ENCODE peak calls at places on chromosomes 7 and 10, in five cellular contexts. T is cardiac muscle cell, C is fibroblast of the aortic adventitia, X is brain microvascular endothelial cell, J is epithelial cell of proximal tubule. S is an unnamed sample.

GRCh38 chr7:73971315-73971700 is 56.7 kb upstream of the ELN start:
- DNase-seq in T (no peak), J (no peak), C (no peak), X (no peak), S (no peak)

GRCh38 chr7:40493609-40494041 is 358.8 kb downstream of the SUGCT start:
- DNase-seq in J (no peak), C (no peak), T (no peak), X (peak), S (no peak)

GRCh38 chr10:103842605-103843004 is 12.8 kb downstream of the SH3PXD2A start:
- DNase-seq in T (no peak), X (no peak), J (no peak), C (no peak), S (no peak)

GRCh38 chr10:73774637-73775036 is 7.2 kb upstream of the CHCHD1 start:
- DNase-seq in C (peak), X (no peak), J (no peak), T (peak), S (no peak)

GRCh38 chr7:141785711-141786552 is 4.1 kb upstream of the TAS2R5 start:
- DNase-seq in C (peak), X (peak), T (peak), J (peak), S (no peak)

GRCh38 chr7:157281221-157281998 is 55.4 kb upstream of the DNAJB6 start:
- DNase-seq in C (no peak), J (no peak), X (no peak), T (no peak), S (no peak)

GRCh38 chr7:18610331-18610948 is 114.9 kb downstream of the HDAC9 start:
- DNase-seq in T (peak), C (peak), J (no peak), X (peak), S (no peak)

GRCh38 chr10:3624367-3624766 is 160.6 kb downstream of the KLF6 start:
- DNase-seq in C (peak), X (peak), J (no peak), T (no peak), S (no peak)

GRCh38 chr7:20651960-20652544 is 36.6 kb downstream of the ABCB5 start:
- DNase-seq in J (no peak), C (peak), T (peak), X (peak), S (no peak)

GRCh38 chr7:100894860-100895700 is 608 bp downstream of the ACHE start:
- DNase-seq in T (peak), X (no peak), J (no peak), C (no peak), S (peak)

GRCh38 chr10:60304832-60305231 is 84.8 kb downstream of the ANK3 start:
- DNase-seq in C (no peak), X (no peak), T (no peak), J (no peak), S (no peak)

GRCh38 chr7:70693690-70694356 is 438.1 kb upstream of the GALNT17 start:
- DNase-seq in C (peak), X (peak), J (no peak), T (peak), S (peak)

GRCh38 chr7:113321201-113321600 is 202.8 kb upstream of the SMIM30 start:
- DNase-seq in T (no peak), J (no peak), X (peak), C (no peak), S (no peak)

GRCh38 chr7:70489808-70490207 is 642.1 kb upstream of the GALNT17 start:
- DNase-seq in T (no peak), C (peak), X (no peak), J (no peak), S (no peak)

GRCh38 chr10:32017044-32017443 is 39.2 kb downstream of the KIF5B start:
- DNase-seq in T (no peak), X (no peak), J (no peak), C (no peak), S (no peak)
- TF ChIP-seq CTCF in T (no peak), X (no peak), J (no peak), C (no peak), S (no peak)

DNA sequence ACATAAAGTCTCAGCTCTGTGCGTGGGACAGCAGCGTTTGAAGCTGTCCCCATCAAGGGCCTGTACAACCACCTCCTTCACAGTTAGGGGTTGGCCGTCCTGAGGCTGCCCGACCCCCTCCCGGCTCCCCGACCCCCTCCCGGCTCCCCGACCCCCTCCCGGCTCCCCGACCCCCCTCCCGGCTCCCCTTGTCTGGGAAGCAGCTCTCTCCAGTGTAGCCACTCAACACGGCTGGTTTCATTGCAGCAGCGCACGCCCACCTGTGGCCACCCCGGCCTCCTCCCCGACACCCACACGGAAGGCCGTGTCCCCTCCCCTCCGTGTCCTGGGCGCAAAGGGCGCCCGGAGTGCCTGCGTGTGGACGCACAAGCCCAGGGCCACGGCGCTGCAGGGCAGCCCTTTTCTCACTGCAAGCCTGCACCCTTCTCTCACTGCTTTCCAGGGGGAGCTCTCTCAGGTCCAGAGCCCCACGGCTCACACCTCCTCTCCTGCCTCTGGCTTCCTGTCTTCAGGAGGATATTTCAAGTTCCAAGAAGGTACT is 20.9 kb upstream of the FAM20C start:
- DNase-seq in J (no peak), X (no peak), C (no peak), T (no peak), S (peak)
- TF ChIP-seq CTCF in J (peak), X (peak), C (no peak), T (no peak), S (no peak)

GRCh38 chr7:99324559-99324958 is 1.1 kb upstream of the ARPC1A start:
- DNase-seq in X (no peak), J (no peak), T (no peak), C (no peak), S (no peak)

GRCh38 chr7:99326408-99326782 is 697 bp downstream of the ARPC1A start:
- DNase-seq in X (no peak), J (no peak), C (no peak), T (no peak), S (no peak)

GRCh38 chr7:99331002-99331401 is 5.3 kb downstream of the ARPC1A start:
- DNase-seq in J (no peak), T (no peak), X (peak), C (no peak), S (no peak)

GRCh38 chr7:99324966-99325596 is 617 bp upstream of the ARPC1A start:
- DNase-seq in X (no peak), C (no peak), T (no peak), J (no peak), S (no peak)

DNA sequence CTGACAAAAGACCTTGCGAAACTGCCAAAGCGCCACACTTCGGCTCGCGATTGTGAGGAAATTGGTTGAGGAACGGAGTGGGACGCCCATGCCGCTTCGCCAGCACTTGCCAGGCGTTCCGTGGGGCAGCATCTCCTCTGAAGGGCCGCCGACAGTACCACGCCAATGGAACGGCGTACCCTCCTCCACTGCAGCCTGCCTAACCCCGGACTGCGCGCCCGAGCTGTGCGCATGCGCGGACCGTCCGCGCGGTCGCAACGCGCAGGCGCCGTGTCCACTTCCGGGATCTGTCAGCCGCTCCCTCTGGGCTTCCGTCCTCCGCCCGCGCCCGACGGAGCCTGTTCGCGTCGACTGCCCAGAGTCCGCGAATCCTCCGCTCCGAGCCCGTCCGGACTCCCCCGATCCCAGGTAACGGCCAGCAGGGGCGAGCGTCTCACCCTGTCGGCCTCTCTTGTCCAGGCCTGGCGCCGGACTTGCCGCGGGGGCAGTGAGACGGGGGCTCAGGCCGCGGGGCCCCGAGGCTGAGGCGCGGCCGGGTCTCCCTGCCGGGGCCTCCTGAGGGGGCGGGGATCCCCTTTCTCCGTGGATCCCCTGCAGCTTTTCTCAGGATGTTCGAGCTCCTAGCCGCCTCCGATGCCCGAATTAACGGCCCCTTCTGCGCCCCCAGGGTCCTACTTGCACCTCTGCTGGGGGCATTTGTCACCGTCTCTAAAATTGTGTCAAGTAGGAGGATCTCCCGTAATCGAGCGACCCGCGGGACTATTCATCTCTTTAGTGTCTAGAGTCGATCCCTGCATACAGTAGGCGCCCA is at the start of gene ARPC1A:
- DNase-seq in T (peak), X (peak), C (peak), J (peak), S (peak)
- TF ChIP-seq CTCF in T (peak), X (peak), C (peak), J (peak), S (peak)

GRCh38 chr10:15370741-15371701 is at the start of gene FAM171A1:
- DNase-seq in C (peak), X (no peak), J (no peak), T (peak), S (peak)
- TF ChIP-seq CTCF in C (peak), X (peak), J (no peak), T (no peak), S (no peak)

S was measured in glutamatergic neuron.